ENCODE peak calls at places on chromosomes 3 and 15, in ten cellular contexts. Y is right atrium auricular region, R is brain microvascular endothelial cell, N is Peyer's patch, E is AG04449, G is tibial artery, I is AG09309, B is mucosa of descending colon, U is dorsolateral prefrontal cortex, C is PC-9. T is an unnamed sample.

GRCh38 chr3:65371053-65371452 is 667.7 kb downstream of the MAGI1 start:
- DNase-seq in C (no peak), E (no peak), B (no peak), N (no peak), I (no peak), Y (no peak), G (no peak), R (no peak), U (no peak), T (peak)

GRCh38 chr15:48774484-48774883 is 36.4 kb downstream of the CEP152 start:
- DNase-seq in Y (no peak), I (no peak), N (no peak), E (no peak), B (no peak), G (no peak), R (peak), U (no peak), C (no peak), T (no peak)

GRCh38 chr3:184284696-184285095 is 8.9 kb downstream of the ECE2 start:
- DNase-seq in Y (no peak), U (peak), G (no peak), C (peak), R (peak), N (no peak), B (no peak), I (peak), E (peak), T (peak)

GRCh38 chr3:194267744-194268658 is 83.1 kb downstream of the CPN2 start:
- DNase-seq in E (no peak), I (no peak), R (no peak), G (peak), U (no peak), N (no peak), B (no peak), C (no peak), Y (peak), T (no peak)

GRCh38 chr3:126345641-126346460 is 11.4 kb downstream of the KLF15 start:
- DNase-seq in C (no peak), B (peak), Y (peak), G (peak), E (no peak), R (no peak), U (no peak), I (no peak), N (peak), T (no peak)

GRCh38 chr3:81871358-81872152 is 110.1 kb upstream of the GBE1 start:
- DNase-seq in G (no peak), I (no peak), U (no peak), Y (no peak), N (no peak), C (no peak), B (no peak), R (no peak), E (no peak), T (no peak)

GRCh38 chr3:35194666-35195065 is 444.7 kb upstream of the ARPP21 start:
- DNase-seq in U (no peak), G (no peak), B (no peak), N (no peak), C (no peak), E (no peak), I (no peak), Y (no peak), R (no peak), T (no peak)

GRCh38 chr3:128727059-128727458 is 1.1 kb downstream of the RAB7A start:
- DNase-seq in B (no peak), U (no peak), C (no peak), I (no peak), G (no peak), E (no peak), R (no peak), N (no peak), Y (no peak), T (no peak)

GRCh38 chr3:9817437-9817836 is 7.4 kb downstream of the TTLL3 start:
- DNase-seq in U (no peak), E (no peak), Y (no peak), I (no peak), N (no peak), G (no peak), C (no peak), B (peak), R (no peak), T (no peak)

GRCh38 chr3:8764528-8764927 is 4.9 kb downstream of the OXTR start:
- DNase-seq in Y (no peak), C (no peak), E (no peak), B (no peak), G (no peak), R (no peak), I (no peak), U (no peak), N (no peak), T (no peak)

GRCh38 chr3:126512026-126512425 is 5.5 kb downstream of the UROC1 start:
- DNase-seq in B (peak), U (no peak), C (no peak), Y (no peak), R (no peak), G (no peak), E (no peak), I (no peak), N (peak), T (no peak)

GRCh38 chr15:66947471-66947870 is 117.9 kb upstream of the SMAD3 start:
- DNase-seq in C (no peak), I (no peak), U (no peak), B (no peak), Y (no peak), R (peak), G (peak), N (no peak), E (no peak), T (no peak)

GRCh38 chr3:119559441-119559963 is at the start of gene CD80:
- DNase-seq in C (no peak), Y (peak), I (peak), U (no peak), E (peak), N (peak), G (no peak), B (peak), R (peak), T (peak)

GRCh38 chr3:126537730-126538281 is 13.9 kb downstream of the CHST13 start:
- DNase-seq in B (peak), C (no peak), N (peak), U (no peak), Y (no peak), I (no peak), E (no peak), R (no peak), G (peak), T (no peak)

GRCh38 chr15:68403161-68403941 is 28.6 kb downstream of the ITGA11 start:
- DNase-seq in U (no peak), R (no peak), G (peak), B (no peak), I (no peak), E (no peak), N (no peak), C (no peak), Y (peak), T (no peak)

GRCh38 chr3:8578282-8578681 is 66.3 kb downstream of the SSUH2 start:
- DNase-seq in Y (no peak), R (no peak), B (no peak), C (no peak), I (no peak), U (no peak), G (no peak), N (no peak), E (no peak), T (no peak)

GRCh38 chr3:28780480-28780879 is 431.9 kb upstream of the AZI2 start:
- DNase-seq in C (no peak), I (no peak), E (no peak), Y (no peak), B (no peak), N (no peak), G (no peak), R (no peak), U (no peak), T (no peak)

GRCh38 chr3:52443268-52443610 is 1.7 kb downstream of the SEMA3G start:
- DNase-seq in U (no peak), N (no peak), Y (no peak), I (no peak), C (no peak), G (no peak), B (no peak), R (no peak), E (no peak), T (no peak)

GRCh38 chr3:56836276-56837163 is 34.8 kb upstream of the ARHGEF3 start:
- DNase-seq in U (no peak), I (no peak), E (no peak), G (no peak), C (no peak), N (no peak), B (no peak), R (no peak), Y (no peak), T (no peak)

GRCh38 chr3:42683875-42684593 is 1.3 kb upstream of the KLHL40 start:
- DNase-seq in Y (peak), R (peak), U (peak), E (peak), C (peak), B (peak), I (peak), N (peak), G (peak), T (no peak)

GRCh38 chr3:23242106-23242505 is 39.0 kb downstream of the UBE2E2 start:
- DNase-seq in B (no peak), N (no peak), R (no peak), G (no peak), C (no peak), U (no peak), Y (no peak), I (no peak), E (no peak), T (no peak)

GRCh38 chr15:52397118-52397517 is 101.5 kb upstream of the MYO5C start:
- DNase-seq in G (no peak), Y (no peak), C (no peak), B (no peak), E (no peak), I (no peak), N (no peak), R (no peak), U (no peak), T (no peak)

GRCh38 chr3:11138371-11138770 is 15.9 kb upstream of the HRH1 start:
- DNase-seq in C (no peak), Y (no peak), R (no peak), G (no peak), I (no peak), E (no peak), B (no peak), U (no peak), N (no peak), T (no peak)

GRCh38 chr3:38325256-38325655 is 21.3 kb upstream of the XYLB start:
- DNase-seq in R (no peak), B (no peak), Y (peak), C (no peak), E (no peak), U (no peak), G (peak), N (no peak), I (no peak), T (no peak)

GRCh38 chr3:11424277-11424676 is 152.1 kb downstream of the ATG7 start:
- DNase-seq in C (no peak), G (no peak), R (no peak), U (no peak), B (no peak), I (no peak), Y (no peak), E (no peak), N (no peak), T (no peak)

GRCh38 chr3:10530241-10530640 is 24.9 kb upstream of the ATP2B2 start:
- DNase-seq in N (no peak), I (no peak), B (no peak), G (no peak), C (no peak), R (no peak), E (no peak), U (no peak), Y (no peak), T (no peak)

GRCh38 chr15:85430406-85431204 is 50.2 kb downstream of the AKAP13 start:
- DNase-seq in U (no peak), I (no peak), Y (no peak), N (no peak), R (no peak), B (no peak), G (no peak), C (no peak), E (no peak), T (no peak)

GRCh38 chr3:120982608-120983320 is 74.8 kb downstream of the STXBP5L start:
- DNase-seq in U (no peak), C (no peak), G (peak), N (no peak), I (no peak), B (no peak), R (no peak), E (no peak), Y (no peak), T (no peak)
- H3K4me3 ChIP-seq in U (no peak), C (no peak), G (no peak), N (no peak), I (no peak), B (no peak), R (no peak), E (no peak), Y (no peak), T (no peak)

GRCh38 chr3:69784854-69785523 is 45.7 kb downstream of the MITF start:
- DNase-seq in B (peak), E (no peak), G (peak), N (no peak), C (no peak), Y (peak), I (peak), U (peak), R (peak), T (no peak)

GRCh38 chr3:69786854-69787253 is 47.6 kb downstream of the MITF start:
- DNase-seq in C (no peak), U (no peak), B (no peak), E (no peak), I (no peak), Y (no peak), R (no peak), N (no peak), G (no peak), T (no peak)

GRCh38 chr3:69791111-69791510 is 51.8 kb downstream of the MITF start:
- DNase-seq in I (peak), C (no peak), Y (peak), N (peak), E (no peak), R (peak), B (no peak), G (peak), U (no peak), T (no peak)

GRCh38 chr3:69785769-69786311 is 46.6 kb downstream of the MITF start:
- DNase-seq in R (no peak), G (no peak), U (no peak), I (no peak), C (no peak), Y (no peak), B (no peak), N (no peak), E (no peak), T (no peak)

GRCh38 chr3:69787436-69788168 is 48.3 kb downstream of the MITF start:
- DNase-seq in U (no peak), R (peak), C (no peak), E (no peak), B (no peak), G (no peak), N (no peak), I (peak), Y (no peak), T (no peak)
- H3K4me3 ChIP-seq in U (no peak), R (no peak), C (no peak), E (no peak), B (no peak), G (no peak), N (no peak), I (no peak), Y (no peak), T (no peak)

GRCh38 chr3:48560648-48561018 is 2.9 kb downstream of the UCN2 start:
- DNase-seq in Y (no peak), U (no peak), N (no peak), R (no peak), E (no peak), G (peak), I (no peak), B (no peak), C (no peak), T (no peak)
- H3K4me3 ChIP-seq in Y (peak), U (no peak), N (peak), R (peak), E (peak), G (peak), I (peak), B (no peak), C (no peak), T (no peak)

GRCh38 chr15:98799461-98799971 is 151.2 kb downstream of the IGF1R start:
- DNase-seq in I (no peak), C (peak), R (no peak), E (no peak), G (no peak), U (no peak), B (no peak), Y (no peak), N (no peak), T (no peak)
- H3K4me3 ChIP-seq in I (no peak), C (peak), R (no peak), E (no peak), G (no peak), U (no peak), B (no peak), Y (no peak), N (no peak), T (no peak)

DNA sequence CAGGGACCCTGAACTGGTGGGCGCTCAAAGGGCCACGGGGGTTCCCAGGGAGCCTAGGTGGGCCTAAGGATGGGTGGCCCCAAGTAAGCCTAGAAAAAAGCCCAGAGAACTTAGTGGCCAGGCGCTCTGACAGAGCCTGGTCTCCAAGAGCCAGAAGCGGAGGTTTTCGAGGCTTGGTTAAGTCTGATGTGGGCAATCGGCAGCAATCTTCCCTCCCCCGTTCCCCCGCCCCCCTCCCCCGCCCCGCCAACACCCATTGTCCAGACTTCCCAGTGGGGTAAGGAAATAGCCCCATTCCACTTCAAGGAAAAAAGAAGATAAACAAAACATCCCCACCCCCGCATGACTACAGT is 6.7 kb downstream of the EOMES start:
- DNase-seq in G (no peak), E (no peak), R (no peak), B (no peak), I (no peak), N (no peak), U (no peak), Y (no peak), C (no peak), T (no peak)
- H3K4me3 ChIP-seq in G (no peak), E (no peak), R (no peak), B (no peak), I (peak), N (peak), U (no peak), Y (peak), C (no peak), T (no peak)

DNA sequence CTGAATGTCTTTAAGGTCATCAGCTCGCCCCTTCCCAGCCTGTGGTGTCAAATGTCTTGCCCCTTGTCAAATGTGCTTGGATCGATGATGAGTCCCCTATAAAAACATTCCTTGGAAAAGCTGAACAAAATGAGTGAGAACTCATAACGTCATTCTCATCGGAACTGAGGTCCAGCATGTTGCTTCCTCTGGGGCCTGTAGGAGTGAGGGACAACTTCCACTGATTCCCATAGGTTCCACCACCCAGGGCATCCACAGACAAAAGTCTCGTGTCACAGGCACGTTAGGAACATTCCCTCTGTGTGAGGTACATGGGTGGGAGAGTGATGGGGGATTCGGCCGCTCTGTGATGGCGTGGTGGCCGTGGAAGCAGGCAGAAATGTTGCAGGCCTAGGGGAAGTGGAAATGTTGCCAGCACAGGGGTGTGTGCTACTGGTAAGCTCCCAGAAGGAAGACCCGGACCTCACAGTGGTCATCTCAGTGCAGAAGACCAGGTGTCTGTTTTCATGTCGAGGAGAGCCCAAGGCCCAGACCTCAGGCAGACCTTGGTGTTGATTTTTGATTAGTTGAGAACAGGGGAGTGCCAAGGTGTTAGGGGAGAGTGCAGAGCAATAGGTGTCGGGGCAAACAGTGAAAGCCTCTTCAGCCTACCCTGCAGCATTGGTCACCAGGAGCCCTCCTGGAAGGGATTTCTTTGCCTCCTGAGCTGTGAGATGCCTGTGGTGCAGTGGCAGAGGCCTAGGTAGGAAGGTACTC is 96.8 kb downstream of the SNRPN start:
- DNase-seq in I (no peak), C (no peak), U (no peak), N (no peak), B (peak), E (no peak), Y (peak), G (peak), R (no peak), T (no peak)
- H3K4me3 ChIP-seq in I (no peak), C (no peak), U (no peak), N (no peak), B (no peak), E (no peak), Y (no peak), G (no peak), R (no peak), T (no peak)

T was measured in LNCaP clone FGC.